ENCODE peak calls at places on chromosomes 4 and X, in six cellular contexts. R is NCI-H1436; G is iris pigment epithelial cell; X is left cardiac atrium; C is activated naive CD8-positive, alpha-beta T cell treated with anti-CD3 and anti-CD28 coated beads, Interleukin-2, amount 10 ng/mL, durations not matched to agents 7 days and 5 days; D is cardiac muscle cell. U is an unnamed sample.

GRCh38 chr4:48015678-48016077 is 803 bp downstream of the CNGA1 start:
- DNase-seq in R (no peak), G (no peak), X (no peak), C (no peak), D (no peak), U (no peak)

GRCh38 chr4:3745886-3746656 is 20.1 kb upstream of the ADRA2C start:
- DNase-seq in R (no peak), G (no peak), X (no peak), C (no peak), D (no peak), U (no peak)

GRCh38 chr4:37988670-37989069 is 28.5 kb downstream of the PTTG2 start:
- DNase-seq in R (no peak), G (peak), X (no peak), C (no peak), D (no peak), U (peak)

GRCh38 chrX:32867781-32868523 is 343.4 kb downstream of the DMD start:
- DNase-seq in R (no peak), G (no peak), X (no peak), C (no peak), D (no peak), U (no peak)

GRCh38 chrX:35076061-35076460 is 133.5 kb downstream of the FAM47B start:
- DNase-seq in R (no peak), G (no peak), X (no peak), C (no peak), D (no peak), U (no peak)

GRCh38 chrX:47501226-47502071 is 18.4 kb upstream of the ZNF41 start:
- DNase-seq in R (no peak), G (peak), X (no peak), C (no peak), D (peak), U (no peak)

GRCh38 chr4:47744843-47745382 is 93.0 kb downstream of the CORIN start:
- DNase-seq in R (no peak), G (no peak), X (no peak), C (no peak), D (no peak), U (no peak)

GRCh38 chrX:101029665-101030064 is 22.2 kb downstream of the TRMT2B start:
- DNase-seq in R (no peak), G (no peak), X (no peak), C (no peak), D (no peak), U (no peak)

GRCh38 chr4:183355405-183355804 is 33.2 kb upstream of the CLDN24 start:
- DNase-seq in R (no peak), G (peak), X (no peak), C (no peak), D (no peak), U (no peak)

GRCh38 chr4:168449740-168450442 is 30.4 kb downstream of the DDX60L start:
- DNase-seq in R (no peak), G (peak), X (no peak), C (no peak), D (no peak), U (no peak)

GRCh38 chr4:5940470-5941203 is 47.8 kb upstream of the CRMP1 start:
- DNase-seq in R (no peak), G (peak), X (no peak), C (no peak), D (peak), U (peak)

GRCh38 chrX:98338544-98338943 is 1454.8 kb downstream of the RPA4 start:
- DNase-seq in R (no peak), G (no peak), X (no peak), C (no peak), D (no peak), U (no peak)

U was measured in DMS79.